ENCODE peak calls at places on chromosomes 5 and 9, in six cellular contexts. O, I, W, J, X and S are unnamed samples.

GRCh38 chr5:1880377-1881272 is 2.1 kb downstream of the IRX4 start:
- DNase-seq in J (no peak), X (no peak), W (no peak), I (no peak), O (peak), S (no peak)

GRCh38 chr9:78399153-78399552 is 102.2 kb downstream of the PSAT1 start:
- DNase-seq in W (no peak), I (no peak), O (no peak), J (no peak), X (no peak), S (no peak)

GRCh38 chr9:110842169-110842568 is 173.6 kb downstream of the MUSK start:
- DNase-seq in J (no peak), W (no peak), X (no peak), I (no peak), O (no peak), S (no peak)

GRCh38 chr5:128304791-128305190 is 221.2 kb downstream of the SLC12A2 start:
- DNase-seq in J (no peak), W (no peak), I (no peak), O (no peak), X (no peak), S (no peak)

GRCh38 chr5:139880416-139881144 is 85.0 kb downstream of the PSD2 start:
- DNase-seq in I (peak), W (no peak), O (no peak), X (no peak), J (no peak), S (no peak)

GRCh38 chr5:40276426-40277102 is 403.2 kb upstream of the PTGER4 start:
- DNase-seq in X (no peak), W (no peak), O (no peak), I (no peak), J (no peak), S (no peak)

GRCh38 chr9:69120380-69121154 is 53.5 kb upstream of the TJP2 start:
- DNase-seq in O (no peak), W (no peak), I (no peak), X (no peak), J (peak), S (no peak)

GRCh38 chr9:95385521-95385920 is 68.0 kb upstream of the FANCC start:
- DNase-seq in X (no peak), I (no peak), J (no peak), W (no peak), O (no peak), S (no peak)

GRCh38 chr9:123424131-123424530 is 68.1 kb downstream of the CRB2 start:
- DNase-seq in J (no peak), O (no peak), W (no peak), I (no peak), X (no peak), S (no peak)

GRCh38 chr9:132334364-132334763 is 20.4 kb downstream of the SETX start:
- DNase-seq in W (no peak), O (no peak), X (no peak), J (no peak), I (no peak), S (no peak)

GRCh38 chr9:114286146-114286679 is 36.7 kb upstream of the ORM1 start:
- DNase-seq in I (no peak), J (no peak), X (no peak), W (no peak), O (no peak), S (no peak)